ENCODE peak calls at places on chromosomes 13 and 19, in eight cellular contexts. U is adrenal gland, L is astrocyte of the cerebellum, Z is prostate gland, B is brain microvascular endothelial cell, M is WERI-Rb-1, T is ascending aorta, Q is tibial artery. E is an unnamed sample.

GRCh38 chr19:57559008-57559403 is 657 bp downstream of the ZNF550 start:
- DNase-seq in U (no peak), Z (no peak), Q (no peak), T (no peak), L (no peak), M (peak; percentile 15), B (peak; percentile 4), E (no peak)

GRCh38 chr13:24085662-24086061 is 74.9 kb upstream of the SPATA13 start:
- DNase-seq in L (no peak), U (no peak), T (no peak), B (no peak), Q (no peak), Z (no peak), M (no peak), E (no peak)

GRCh38 chr13:45456196-45456972 is 8.4 kb upstream of the COG3 start:
- DNase-seq in B (peak; percentile 22), T (no peak), L (no peak), Q (no peak), M (no peak), U (no peak), Z (no peak), E (peak; percentile 55)

GRCh38 chr13:29479716-29480492 is 115.6 kb downstream of the SLC7A1 start:
- DNase-seq in U (no peak), L (no peak), Z (no peak), Q (no peak), M (no peak), T (peak; percentile 53), B (no peak), E (no peak)

GRCh38 chr13:44474122-44474910 is 100.7 kb downstream of the SERP2 start:
- DNase-seq in T (no peak), L (no peak), U (no peak), Q (no peak), B (no peak), Z (no peak), M (no peak), E (peak; percentile 22)

GRCh38 chr13:109146912-109147624 is 517.7 kb downstream of the MYO16 start:
- DNase-seq in Z (no peak), B (peak; percentile 70), L (peak; percentile 54), T (no peak), Q (no peak), U (no peak), M (no peak), E (peak; percentile 91)

GRCh38 chr19:16859626-16860025 is 29.2 kb upstream of the F2RL3 start:
- DNase-seq in Z (no peak), B (no peak), T (no peak), L (no peak), U (no peak), M (no peak), Q (no peak), E (no peak)

GRCh38 chr19:7908078-7908699 is 4.5 kb downstream of the MAP2K7 start:
- DNase-seq in T (peak; percentile 37), L (no peak), Q (no peak), B (no peak), U (peak; percentile 58), Z (no peak), M (no peak), E (no peak)

GRCh38 chr19:6773323-6773931 is 919 bp downstream of the VAV1 start:
- DNase-seq in B (no peak), M (no peak), L (no peak), T (peak; percentile 65), Q (no peak), U (peak; percentile 32), Z (no peak), E (no peak)

GRCh38 chr13:31068119-31068423 is 93.6 kb downstream of the HSPH1 start:
- DNase-seq in L (no peak), B (no peak), M (no peak), Q (no peak), T (no peak), Z (no peak), U (no peak), E (no peak)

GRCh38 chr19:45601524-45602522 is at the start of gene GPR4:
- DNase-seq in B (no peak), U (no peak), Q (no peak), M (peak; percentile 30), Z (no peak), L (no peak), T (no peak), E (no peak)

GRCh38 chr13:111893071-111893606 is 173.8 kb upstream of the SOX1 start:
- DNase-seq in Z (no peak), L (no peak), Q (no peak), B (peak; percentile 35), T (no peak), M (no peak), U (no peak), E (no peak)

GRCh38 chr19:8585894-8586750 is 8.9 kb upstream of the MYO1F start:
- DNase-seq in L (no peak), Q (no peak), U (no peak), Z (no peak), T (no peak), B (no peak), M (peak; percentile 74), E (no peak)

GRCh38 chr19:29445246-29445645 is 80.5 kb upstream of the VSTM2B start:
- DNase-seq in M (no peak), Q (no peak), T (no peak), L (no peak), U (no peak), Z (no peak), B (no peak), E (no peak)

GRCh38 chr19:35717665-35718344 is at the start of gene KMT2B:
- DNase-seq in U (no peak), T (no peak), Q (no peak), B (no peak), Z (no peak), M (peak; percentile 97), L (peak; percentile 91), E (peak; percentile 98)

GRCh38 chr13:33642374-33643065 is 175.4 kb upstream of the RFC3 start:
- DNase-seq in B (no peak), L (no peak), T (peak; percentile 64), U (no peak), M (no peak), Q (no peak), Z (no peak), E (peak; percentile 15)

GRCh38 chr13:67619346-67619745 is 389.2 kb upstream of the PCDH9 start:
- DNase-seq in T (no peak), U (no peak), M (no peak), B (peak; percentile 55), L (peak; percentile 31), Z (no peak), Q (no peak), E (peak; percentile 78)

GRCh38 chr19:30662211-30662861 is 290.2 kb downstream of the ZNF536 start:
- DNase-seq in Q (no peak), U (no peak), M (peak; percentile 67), T (peak; percentile 12), L (peak; percentile 19), Z (no peak), B (no peak), E (no peak)

GRCh38 chr19:14603990-14604387 is 21.1 kb downstream of the CLEC17A start:
- DNase-seq in T (no peak), M (no peak), B (no peak), L (no peak), U (no peak), Z (no peak), Q (no peak), E (no peak)

GRCh38 chr13:66560189-66560588 is 669.9 kb downstream of the PCDH9 start:
- DNase-seq in L (no peak), U (no peak), B (no peak), T (no peak), Q (no peak), Z (no peak), M (peak; percentile 48), E (no peak)

GRCh38 chr19:42242071-42242511 is 311 bp downstream of the GSK3A start:
- DNase-seq in M (peak; percentile 17), Q (no peak), L (no peak), B (no peak), T (no peak), Z (no peak), U (no peak), E (no peak)

GRCh38 chr19:40280608-40281221 is 4.4 kb downstream of the AKT2 start:
- DNase-seq in M (no peak), B (no peak), U (no peak), L (no peak), Q (no peak), T (no peak), Z (peak; percentile 70), E (no peak)

GRCh38 chr13:110265341-110265681 is 41.6 kb downstream of the COL4A1 start:
- DNase-seq in T (peak; percentile 64), Q (no peak), M (no peak), B (no peak), L (no peak), Z (no peak), U (no peak), E (no peak)
- TF ChIP-seq CTCF in T (no peak), Q (no peak), M (no peak), B (no peak), L (no peak), Z (no peak), U (no peak), E (no peak)

GRCh38 chr13:113658836-113659235 is 838 bp upstream of the ATP4B start:
- DNase-seq in T (peak; percentile 58), B (no peak), U (no peak), Z (no peak), Q (peak; percentile 52), L (no peak), M (peak; percentile 11), E (no peak)
- H3K4me3 ChIP-seq in T (no peak overlapping the region), B (no peak overlapping the region), U (no peak overlapping the region), Z (no peak overlapping the region), Q (no peak overlapping the region), L (no peak overlapping the region), M (no peak overlapping the region), E (no peak overlapping the region)

DNA sequence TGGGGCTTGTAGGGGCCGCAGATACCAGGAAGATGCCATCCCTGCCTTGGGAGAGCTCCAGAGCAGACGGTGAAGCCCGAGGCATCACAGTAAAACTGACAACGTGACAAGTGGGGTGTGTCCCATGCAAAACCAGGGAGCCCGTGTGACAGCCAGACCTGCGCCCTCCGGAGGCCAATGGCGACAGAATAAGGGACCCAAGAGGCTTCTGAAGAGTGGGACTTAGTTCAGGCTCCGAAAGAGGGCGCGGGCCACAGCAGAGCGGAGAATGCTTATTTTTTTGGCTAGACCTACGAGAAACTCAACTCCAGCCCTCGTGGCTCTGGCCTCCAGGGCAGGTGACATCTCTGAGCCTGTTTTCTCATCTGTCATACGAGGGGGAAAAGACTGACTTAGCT is 23.1 kb downstream of the DPP9 start:
- DNase-seq in M (no peak), Z (no peak), Q (peak; percentile 52), B (no peak), U (no peak), T (no peak), L (no peak), E (no peak)
- TF ChIP-seq CTCF in M (peak; percentile 31), Z (no peak), Q (no peak), B (no peak), U (no peak), T (no peak), L (no peak), E (no peak)

DNA sequence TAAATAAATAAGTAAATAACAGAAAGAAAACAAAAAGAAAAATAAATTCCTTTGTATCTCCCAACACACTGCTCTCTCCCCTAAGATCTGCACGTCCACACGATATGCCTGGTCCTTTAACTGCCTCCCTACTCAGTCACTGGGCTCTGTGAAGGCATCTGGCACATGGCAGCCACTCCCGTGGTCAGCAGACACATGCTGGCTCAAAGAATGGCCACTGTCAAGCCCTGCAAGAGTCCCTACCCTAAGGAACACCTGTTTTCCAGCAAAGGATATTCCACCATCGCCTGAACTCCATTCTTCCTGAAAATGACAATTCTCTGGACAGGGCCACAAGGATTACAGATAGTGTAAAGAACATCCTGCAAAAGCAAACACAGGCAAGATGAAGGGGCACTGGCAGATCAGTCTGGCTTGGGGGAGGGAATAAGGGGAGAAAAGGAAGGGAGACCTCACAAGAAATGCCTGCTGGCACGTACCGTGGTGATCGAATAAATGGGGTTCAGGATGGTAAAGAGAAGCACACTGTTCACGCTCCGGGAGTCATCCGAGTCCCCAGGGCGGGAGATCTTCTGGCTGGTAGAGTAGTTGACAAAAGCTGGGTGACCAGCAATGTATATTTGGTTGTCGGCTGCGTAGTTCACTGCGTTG is 4.3 kb downstream of the HNRNPL start:
- DNase-seq in Z (no peak), Q (no peak), M (no peak), T (no peak), L (no peak), U (no peak), B (no peak), E (no peak)
- H3K4me3 ChIP-seq in Z (no peak overlapping the region), Q (no peak overlapping the region), M (no peak overlapping the region), T (no peak overlapping the region), L (no peak overlapping the region), U (no peak overlapping the region), B (no peak overlapping the region), E (no peak overlapping the region)